ENCODE peak calls at places on chromosomes 1 and 21, in four cellular contexts. T, J, H and Z are unnamed samples.
A peak's percentile ranks its signal among the peaks of the same experiment; 100 is the strongest.

GRCh38 chr1:98331718-98332311 is 329.7 kb upstream of the SNX7 start:
- DNase-seq in T (no peak), J (no peak), H (no peak), Z (no peak)

GRCh38 chr1:1114431-1114830 is 1.5 kb downstream of the C1orf159 start:
- DNase-seq in T (no peak), J (no peak), H (no peak), Z (no peak)

GRCh38 chr1:186958520-186958919 is 129.8 kb downstream of the PLA2G4A start:
- DNase-seq in T (no peak), J (no peak), H (no peak), Z (peak; percentile 28)

GRCh38 chr1:53508991-53509663 is 49.9 kb downstream of the DMRTB1 start:
- DNase-seq in T (peak; percentile 15), J (no peak), H (no peak), Z (peak; percentile 20)

GRCh38 chr21:45698493-45698947 is 55.0 kb downstream of the PCBP3 start:
- DNase-seq in T (no peak), J (no peak), H (no peak), Z (no peak)

GRCh38 chr1:110779617-110780016 is 93.3 kb upstream of the CD53 start:
- DNase-seq in T (no peak), J (no peak), H (no peak), Z (no peak)

GRCh38 chr21:18759267-18759666 is 355.7 kb upstream of the TMPRSS15 start:
- DNase-seq in T (no peak), J (no peak), H (no peak), Z (no peak)

GRCh38 chr1:65292861-65293593 is 16.3 kb upstream of the DNAJC6 start:
- DNase-seq in T (peak; percentile 98), J (no peak), H (no peak), Z (no peak)

GRCh38 chr1:94591791-94592565 is 50.4 kb upstream of the F3 start:
- DNase-seq in T (no peak), J (no peak), H (no peak), Z (no peak)

GRCh38 chr1:157438236-157439012 is 113.9 kb downstream of the FCRL5 start:
- DNase-seq in T (no peak), J (no peak), H (no peak), Z (peak; percentile 22)

GRCh38 chr1:218659911-218660677 is 315.0 kb downstream of the TGFB2 start:
- DNase-seq in T (no peak), J (no peak), H (no peak), Z (no peak)

GRCh38 chr1:20361805-20362381 is 71.2 kb downstream of the VWA5B1 start:
- DNase-seq in T (peak; percentile 62), J (peak; percentile 13), H (peak; percentile 42), Z (peak; percentile 27)

GRCh38 chr1:229280921-229281320 is 10.0 kb downstream of the RAB4A start:
- DNase-seq in T (no peak), J (no peak), H (no peak), Z (no peak)

GRCh38 chr1:234102591-234102990 is 198.1 kb downstream of the SLC35F3 start:
- DNase-seq in T (no peak), J (no peak), H (no peak), Z (no peak)

GRCh38 chr21:46001821-46002681 is 20.5 kb downstream of the COL6A1 start:
- DNase-seq in T (no peak), J (no peak), H (no peak), Z (no peak)

GRCh38 chr21:45082715-45083114 is 8.3 kb downstream of the ADARB1 start:
- DNase-seq in T (no peak), J (no peak), H (no peak), Z (no peak)

GRCh38 chr1:53681647-53682368 is 57.2 kb downstream of the GLIS1 start:
- DNase-seq in T (peak; percentile 50), J (peak; percentile 41), H (peak; percentile 27), Z (peak; percentile 49)

GRCh38 chr1:51734899-51735745 is 118.2 kb downstream of the OSBPL9 start:
- DNase-seq in T (peak; percentile 46), J (no peak), H (no peak), Z (no peak)

DNA sequence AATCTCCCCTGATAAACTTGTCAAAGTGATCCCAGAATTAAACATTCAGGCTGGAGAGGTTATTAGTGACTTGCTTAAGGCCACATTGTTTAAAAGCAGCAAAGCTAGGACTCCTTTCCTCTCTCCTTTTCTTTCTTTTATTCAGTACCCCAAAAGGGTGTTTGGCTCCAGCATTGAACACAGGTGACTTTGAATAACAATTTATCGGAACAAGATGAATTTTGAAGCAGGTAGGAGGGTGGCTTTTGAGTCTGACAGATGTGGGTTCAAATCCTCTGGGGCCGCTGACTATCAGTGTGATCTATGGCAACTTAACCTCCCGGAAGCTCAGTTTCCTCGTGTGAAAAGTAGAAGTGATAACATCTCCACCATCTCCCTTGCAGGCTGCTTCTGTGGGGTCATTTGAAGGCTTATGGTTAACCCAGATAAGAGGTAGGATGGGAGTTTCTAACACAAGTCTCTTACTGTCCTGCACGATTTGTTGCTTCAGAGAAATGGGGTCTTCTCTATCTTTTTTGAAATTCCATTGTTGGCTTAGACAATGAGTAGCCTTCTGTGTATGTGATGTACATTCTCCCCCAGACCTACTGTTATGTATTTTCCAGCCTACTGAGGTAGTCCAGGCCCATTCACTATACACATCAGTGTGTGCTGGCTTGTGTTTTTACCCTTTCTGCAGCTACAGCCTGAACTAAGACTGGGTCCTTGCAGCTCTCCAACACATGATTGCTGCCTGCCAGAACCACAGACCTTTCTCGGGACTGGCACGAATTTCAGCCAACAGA is 29.0 kb downstream of the JUN start:
- DNase-seq in T (peak; percentile 64), J (no peak), H (no peak), Z (peak; percentile 67)
- H3K4me3 ChIP-seq in T (no peak overlapping the region), J (no peak overlapping the region), H (peak overlapping the region; percentile 14), Z (no peak overlapping the region)

GRCh38 chr1:244782056-244782455 is 53.4 kb upstream of the COX20 start:
- DNase-seq in T (no peak), J (no peak), H (no peak), Z (no peak)

GRCh38 chr1:244779410-244779809 is 56.0 kb upstream of the COX20 start:
- DNase-seq in T (no peak), J (no peak), H (no peak), Z (no peak)

GRCh38 chr1:244780311-244780710 is 55.1 kb upstream of the COX20 start:
- DNase-seq in T (no peak), J (no peak), H (no peak), Z (no peak)

GRCh38 chr1:244783138-244783537 is 52.3 kb upstream of the COX20 start:
- DNase-seq in T (no peak), J (no peak), H (no peak), Z (no peak)

DNA sequence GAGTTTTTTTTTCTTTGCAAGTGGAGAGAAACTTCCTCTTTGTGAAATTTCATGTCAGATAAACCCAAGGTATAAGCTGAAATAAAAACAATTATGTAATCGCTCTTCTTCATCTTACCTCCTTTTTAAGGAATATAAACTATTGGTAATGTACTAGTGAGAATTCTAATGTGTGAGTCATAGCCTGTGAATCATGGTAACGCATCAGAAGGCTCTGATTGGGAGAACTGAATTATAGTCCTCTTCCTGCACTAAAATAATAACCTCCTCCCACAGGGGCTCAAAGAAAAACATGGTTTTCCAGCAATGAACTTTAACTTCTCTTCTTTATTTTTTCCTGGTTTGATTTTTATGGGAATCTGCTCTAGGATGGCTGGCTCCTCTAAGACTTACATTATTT is 57.1 kb upstream of the COX20 start:
- DNase-seq in T (no peak), J (no peak), H (peak; percentile 19), Z (peak; percentile 52)
- TF ChIP-seq MAX in T (no peak), J (no peak), H (no peak), Z (no peak)

GRCh38 chr1:185812934-185813333 is 78.7 kb downstream of the HMCN1 start:
- DNase-seq in T (no peak), J (no peak), H (no peak), Z (no peak)
- TF ChIP-seq POLR2A in T (no peak), J (no peak), H (no peak), Z (no peak)

GRCh38 chr1:162908780-162909179 is 47.8 kb upstream of the CCDC190 start:
- DNase-seq in T (no peak), J (no peak), H (no peak), Z (no peak)
- H3K4me3 ChIP-seq in T (no peak overlapping the region), J (no peak overlapping the region), H (no peak overlapping the region), Z (no peak overlapping the region)

GRCh38 chr1:36517019-36517387 is 34.3 kb upstream of the CSF3R start:
- DNase-seq in T (peak; percentile 32), J (no peak), H (no peak), Z (peak; percentile 83)
- TF ChIP-seq MAX in T (no peak), J (no peak), H (no peak), Z (no peak)

DNA sequence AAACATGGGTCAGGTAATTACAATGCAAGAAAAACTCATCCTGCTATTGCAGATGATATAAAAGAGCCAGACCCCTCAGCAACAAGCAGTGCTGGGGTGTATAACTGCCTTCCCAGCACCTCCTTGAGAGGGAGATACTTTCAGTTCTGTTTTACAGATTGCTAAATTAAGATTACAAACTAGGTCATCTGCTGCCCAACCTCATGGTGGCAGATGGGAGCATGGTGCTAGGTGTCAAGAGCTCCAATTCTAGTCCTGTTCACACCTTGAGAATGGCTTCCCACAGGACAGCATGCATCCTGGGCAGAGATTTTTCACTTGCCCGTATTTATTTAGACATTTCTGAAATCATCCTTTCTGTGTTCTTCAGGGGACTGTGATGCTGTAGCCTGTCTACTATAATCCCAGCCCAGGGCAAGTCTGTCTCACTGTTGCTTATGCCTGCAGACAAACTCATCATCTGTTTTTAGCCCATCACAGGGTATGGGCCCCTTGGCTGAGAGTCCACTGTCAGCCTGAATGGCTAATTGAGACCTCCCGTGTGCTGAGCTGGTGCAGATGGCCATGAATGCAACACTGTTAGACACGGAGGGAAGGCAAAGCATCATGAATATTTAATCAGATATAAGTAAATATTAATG is 40.2 kb upstream of the PBX1 start:
- DNase-seq in T (no peak), J (no peak), H (no peak), Z (no peak)
- TF ChIP-seq POLR2A in T (no peak), J (no peak), H (no peak), Z (no peak)

GRCh38 chr1:204463125-204464060 is 31.2 kb downstream of the PIK3C2B start:
- DNase-seq in T (no peak), J (no peak), H (no peak), Z (no peak)
- H3K4me3 ChIP-seq in T (no peak overlapping the region), J (no peak overlapping the region), H (no peak overlapping the region), Z (no peak overlapping the region)

DNA sequence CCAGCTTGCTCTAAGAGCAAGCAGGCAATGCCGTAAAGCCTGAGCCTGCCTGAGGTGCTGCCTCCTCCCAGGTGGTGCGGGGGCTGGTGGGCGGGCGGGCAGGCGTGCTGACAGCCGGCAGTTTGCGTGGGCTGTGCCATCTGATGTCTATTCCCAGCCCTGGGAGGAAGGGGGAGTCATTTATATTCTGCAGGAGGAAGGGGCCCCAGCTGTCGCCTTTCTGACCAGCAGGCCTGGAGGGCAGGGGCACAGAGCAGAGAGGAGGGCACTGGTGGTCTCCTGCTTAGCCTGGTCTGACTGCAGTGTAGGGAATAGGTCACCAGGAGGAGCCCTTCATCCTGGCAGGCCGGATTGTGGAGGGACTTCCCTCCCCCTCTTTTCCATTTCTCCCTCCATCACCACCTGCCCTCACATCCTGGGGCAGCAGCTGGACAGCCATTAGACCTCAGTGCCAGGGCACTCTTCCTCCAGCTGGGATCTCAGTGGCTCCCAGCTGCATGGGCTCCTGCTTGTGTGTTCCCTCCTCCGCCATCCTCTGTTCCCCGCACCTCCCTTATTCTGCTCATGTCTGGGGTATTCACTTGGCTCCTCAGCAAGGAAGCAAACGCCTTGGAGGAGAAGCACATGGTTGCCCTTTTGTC is 4.4 kb downstream of the CYB561D1 start:
- DNase-seq in T (peak; percentile 51), J (no peak), H (no peak), Z (peak; percentile 85)
- TF ChIP-seq MAX in T (no peak), J (no peak), H (no peak), Z (peak; percentile 66)